ENCODE peak calls at places on chromosomes 12 and 14, in ten cellular contexts. X, J, Y, F, W, V, E, K, R and B are unnamed samples.

GRCh38 chr12:93712204-93712603 is 35.0 kb downstream of the CRADD start:
- DNase-seq in Y (no peak), J (no peak), W (no peak), E (no peak), F (no peak), R (no peak), V (no peak), X (no peak), K (no peak), B (no peak)

GRCh38 chr12:20602671-20603402 is 92.3 kb upstream of the SLCO1C1 start:
- DNase-seq in W (peak; percentile 0), E (no peak), X (no peak), V (no peak), Y (no peak), J (no peak), K (peak; percentile 71), F (no peak), R (no peak), B (no peak)

GRCh38 chr12:32437095-32437515 is 37.7 kb downstream of the FGD4 start:
- DNase-seq in W (peak; percentile 94), V (no peak), F (peak; percentile 12), J (no peak), X (no peak), Y (peak; percentile 67), E (no peak), R (no peak), K (peak; percentile 99), B (no peak)

GRCh38 chr12:96427269-96427729 is 27.1 kb upstream of the CDK17 start:
- DNase-seq in V (no peak), Y (peak; percentile 100), K (peak; percentile 99), R (no peak), F (peak; percentile 98), W (peak; percentile 100), J (no peak), X (no peak), E (peak; percentile 71), B (no peak)

GRCh38 chr12:22190969-22191368 is 143.5 kb downstream of the ST8SIA1 start:
- DNase-seq in J (no peak), X (no peak), K (no peak), F (no peak), R (no peak), E (no peak), W (no peak), V (no peak), Y (no peak), B (no peak)

GRCh38 chr14:100336618-100337530 is 13.7 kb downstream of the SLC25A47 start:
- DNase-seq in V (no peak), W (no peak), J (no peak), K (no peak), F (no peak), R (no peak), Y (no peak), X (no peak), E (peak; percentile 8), B (no peak)

GRCh38 chr14:85579957-85580356 is 50.0 kb downstream of the FLRT2 start:
- DNase-seq in K (no peak), V (no peak), X (no peak), E (no peak), R (no peak), F (no peak), W (no peak), Y (no peak), J (no peak), B (no peak)

GRCh38 chr14:105091335-105092123 is 26.3 kb upstream of the GPR132 start:
- DNase-seq in R (no peak), K (peak; percentile 91), X (no peak), Y (no peak), J (no peak), F (no peak), V (peak; percentile 88), W (no peak), E (peak; percentile 64), B (no peak)

GRCh38 chr14:82313889-82314288 is 780.2 kb upstream of the SEL1L start:
- DNase-seq in V (no peak), J (no peak), R (peak; percentile 98), W (no peak), E (no peak), Y (no peak), X (no peak), K (no peak), F (no peak), B (no peak)

GRCh38 chr12:2383276-2384028 is 330.7 kb downstream of the CACNA1C start:
- DNase-seq in Y (no peak), W (no peak), V (no peak), J (no peak), F (no peak), X (no peak), E (no peak), R (no peak), K (peak; percentile 75), B (no peak)

GRCh38 chr12:51636581-51636980 is 45.5 kb downstream of the SCN8A start:
- DNase-seq in V (no peak), F (peak; percentile 23), X (no peak), K (no peak), E (no peak), W (peak; percentile 80), R (no peak), Y (no peak), J (no peak), B (no peak)

GRCh38 chr12:49288412-49288853 is 6.5 kb upstream of the PRPH start:
- DNase-seq in X (peak; percentile 64), F (peak; percentile 25), Y (peak; percentile 35), W (peak; percentile 70), K (peak; percentile 40), V (no peak), J (peak; percentile 69), E (peak; percentile 57), R (peak; percentile 51), B (no peak)

GRCh38 chr14:24135834-24136683 is at the start of gene PSME1:
- DNase-seq in Y (peak; percentile 75), E (peak; percentile 95), K (peak; percentile 58), J (peak; percentile 95), R (peak; percentile 90), W (peak; percentile 90), V (peak; percentile 96), F (peak; percentile 78), X (peak; percentile 94), B (peak; percentile 69)

GRCh38 chr12:114168061-114168460 is 201.9 kb upstream of the RBM19 start:
- DNase-seq in F (no peak), X (no peak), V (no peak), J (no peak), E (no peak), K (no peak), R (no peak), Y (no peak), W (peak; percentile 19), B (no peak)

GRCh38 chr14:52553002-52553670 is 500 bp downstream of the GPR137C start:
- DNase-seq in K (no peak), F (no peak), V (peak; percentile 81), X (peak; percentile 31), W (peak; percentile 52), R (peak; percentile 44), J (peak; percentile 42), E (peak; percentile 26), Y (no peak), B (peak; percentile 10)